ENCODE peak calls at places on chromosomes 7 and 10, in nine cellular contexts. C is mesendoderm; X is endodermal cell; V is effector memory CD4-positive, alpha-beta T cell; K is RKO; Z is spleen; O is HFF-Myc; M is T-helper 2 cell; J is dorsolateral prefrontal cortex. R is an unnamed sample.

GRCh38 chr7:85600425-85600824 is 413.6 kb upstream of the SEMA3D start:
- DNase-seq in C (peak), X (peak), V (no peak), K (no peak), Z (no peak), O (peak), M (no peak), J (no peak), R (no peak)

GRCh38 chr7:17396692-17397091 is 98.2 kb downstream of the AHR start:
- DNase-seq in C (no peak), X (no peak), V (no peak), K (no peak), Z (no peak), O (no peak), M (no peak), J (no peak), R (no peak)

GRCh38 chr10:11154333-11154732 is 136.7 kb downstream of the CELF2 start:
- DNase-seq in C (no peak), X (no peak), V (no peak), K (no peak), Z (no peak), O (no peak), M (no peak), J (no peak), R (no peak)

GRCh38 chr10:44801383-44802327 is 109.5 kb upstream of the TMEM72 start:
- DNase-seq in C (no peak), X (no peak), V (no peak), K (peak), Z (no peak), O (peak), M (no peak), J (no peak), R (peak)

GRCh38 chr10:50621981-50622496 is 1.7 kb downstream of the SGMS1 start:
- DNase-seq in C (peak), X (peak), V (peak), K (peak), Z (peak), O (peak), M (peak), J (peak), R (peak)

GRCh38 chr10:323651-324293 is 188.5 kb downstream of the ZMYND11 start:
- DNase-seq in C (no peak), X (no peak), V (peak), K (peak), Z (peak), O (peak), M (peak), J (no peak), R (peak)

GRCh38 chr7:100435401-100436304 is 644 bp downstream of the PPP1R35 start:
- DNase-seq in C (peak), X (peak), V (peak), K (peak), Z (peak), O (no peak), M (peak), J (peak), R (no peak)

GRCh38 chr10:90920986-90921643 is at the start of gene ANKRD1:
- DNase-seq in C (peak), X (peak), V (no peak), K (peak), Z (no peak), O (peak), M (no peak), J (no peak), R (peak)

GRCh38 chr10:131226831-131227740 is 84.4 kb downstream of the TCERG1L start:
- DNase-seq in C (no peak), X (no peak), V (no peak), K (no peak), Z (peak), O (no peak), M (no peak), J (no peak), R (no peak)

GRCh38 chr7:131110294-131111080 is 217.2 kb upstream of the MKLN1 start:
- DNase-seq in C (peak), X (peak), V (no peak), K (peak), Z (no peak), O (no peak), M (no peak), J (peak), R (no peak)

GRCh38 chr7:14639801-14640200 is 262.8 kb downstream of the DGKB start:
- DNase-seq in C (no peak), X (no peak), V (no peak), K (no peak), Z (no peak), O (no peak), M (no peak), J (no peak), R (no peak)

GRCh38 chr7:36967387-36967786 is 243.1 kb upstream of the AOAH start:
- DNase-seq in C (peak), X (peak), V (no peak), K (peak), Z (no peak), O (peak), M (no peak), J (peak), R (no peak)

GRCh38 chr10:3624367-3624766 is 160.6 kb downstream of the KLF6 start:
- DNase-seq in C (peak), X (no peak), V (no peak), K (no peak), Z (no peak), O (no peak), M (no peak), J (no peak), R (peak)

GRCh38 chr7:144255471-144255897 is 9.1 kb downstream of the OR2A7 start:
- DNase-seq in C (peak), X (peak), V (no peak), K (no peak), Z (no peak), O (no peak), M (no peak), J (no peak), R (no peak)

GRCh38 chr7:78333530-78333929 is 535.0 kb downstream of the PHTF2 start:
- DNase-seq in C (no peak), X (no peak), V (no peak), K (no peak), Z (no peak), O (no peak), M (no peak), J (no peak), R (no peak)

GRCh38 chr10:75400163-75400768 is 1.3 kb downstream of the ZNF503 start:
- DNase-seq in C (no peak), X (no peak), V (no peak), K (peak), Z (no peak), O (no peak), M (no peak), J (no peak), R (no peak)

GRCh38 chr7:12715372-12716133 is 28.1 kb downstream of the ARL4A start:
- DNase-seq in C (peak), X (peak), V (no peak), K (no peak), Z (peak), O (peak), M (peak), J (no peak), R (peak)

GRCh38 chr7:144032483-144032882 is 16.3 kb upstream of the OR2A5 start:
- DNase-seq in C (no peak), X (no peak), V (no peak), K (no peak), Z (no peak), O (no peak), M (no peak), J (no peak), R (no peak)

GRCh38 chr10:43959854-43960415 is 311.3 kb upstream of the ZNF32 start:
- DNase-seq in C (no peak), X (peak), V (no peak), K (no peak), Z (peak), O (no peak), M (no peak), J (no peak), R (no peak)

GRCh38 chr7:2803755-2804154 is 40.4 kb downstream of the GNA12 start:
- DNase-seq in C (no peak), X (no peak), V (no peak), K (no peak), Z (peak), O (no peak), M (no peak), J (no peak), R (no peak)

GRCh38 chr7:126819197-126819484 is 433.6 kb downstream of the GRM8 start:
- DNase-seq in C (no peak), X (no peak), V (no peak), K (no peak), Z (no peak), O (no peak), M (no peak), J (no peak), R (no peak)

R was measured in retinal pigment epithelial cell.